ENCODE peak calls at places on chromosome 13, in eight cellular contexts. C is WTC11, O is lower lobe of right lung, E is AG08395, V is A673, T is mammary epithelial cell, X is left lobe of liver, Z is T1000. L is an unnamed sample.

GRCh38 chr13:103236213-103236612 is 170.0 kb upstream of the SLC10A2 start:
- DNase-seq in C (no peak), O (no peak), E (no peak), V (peak), T (peak), X (no peak), Z (no peak), L (no peak)

GRCh38 chr13:99267927-99268326 is 9.7 kb upstream of the GPR18 start:
- DNase-seq in C (no peak), O (no peak), E (no peak), V (no peak), T (no peak), X (no peak), Z (no peak), L (no peak)

GRCh38 chr13:44810067-44810840 is 179.0 kb downstream of the NUFIP1 start:
- DNase-seq in C (no peak), O (no peak), E (no peak), V (peak), T (no peak), X (no peak), Z (no peak), L (no peak)

GRCh38 chr13:59368652-59369051 is 795.1 kb downstream of the DIAPH3 start:
- DNase-seq in C (no peak), O (no peak), E (no peak), V (no peak), T (no peak), X (no peak), Z (no peak), L (no peak)

GRCh38 chr13:20217168-20217567 is 15.0 kb downstream of the GJB6 start:
- DNase-seq in C (no peak), O (no peak), E (no peak), V (no peak), T (no peak), X (no peak), Z (no peak), L (no peak)

GRCh38 chr13:90445179-90445578 is 902.3 kb upstream of the MIR17HG start:
- DNase-seq in C (no peak), O (no peak), E (peak), V (peak), T (peak), X (no peak), Z (peak), L (peak)

GRCh38 chr13:74574964-74575728 is 440.9 kb upstream of the KLF12 start:
- DNase-seq in C (no peak), O (no peak), E (peak), V (no peak), T (no peak), X (no peak), Z (no peak), L (no peak)

GRCh38 chr13:108597943-108598342 is 31.5 kb upstream of the MYO16 start:
- DNase-seq in C (no peak), O (no peak), E (no peak), V (no peak), T (peak), X (no peak), Z (no peak), L (no peak)

GRCh38 chr13:44007451-44007850 is 127.7 kb downstream of the LACC1 start:
- DNase-seq in C (no peak), O (no peak), E (no peak), V (no peak), T (no peak), X (no peak), Z (no peak), L (no peak)

GRCh38 chr13:73809561-73809960 is 324.6 kb downstream of the KLF12 start:
- DNase-seq in C (no peak), O (no peak), E (peak), V (peak), T (peak), X (no peak), Z (no peak), L (peak)

GRCh38 chr13:51814825-51815650 is 11.1 kb upstream of the DHRS12 start:
- DNase-seq in C (peak), O (no peak), E (peak), V (peak), T (peak), X (peak), Z (no peak), L (peak)

GRCh38 chr13:107211073-107211472 is 643.1 kb upstream of the ARGLU1 start:
- DNase-seq in C (peak), O (peak), E (peak), V (peak), T (peak), X (peak), Z (peak), L (peak)

GRCh38 chr13:100892981-100893380 is 218.4 kb upstream of the TMTC4 start:
- DNase-seq in C (no peak), O (no peak), E (no peak), V (no peak), T (no peak), X (no peak), Z (no peak), L (no peak)

GRCh38 chr13:40433577-40433976 is 232.9 kb downstream of the FOXO1 start:
- DNase-seq in C (no peak), O (no peak), E (no peak), V (no peak), T (no peak), X (no peak), Z (no peak), L (no peak)

GRCh38 chr13:98563071-98563470 is 13.8 kb downstream of the STK24 start:
- DNase-seq in C (no peak), O (no peak), E (no peak), V (no peak), T (no peak), X (no peak), Z (peak), L (no peak)

GRCh38 chr13:99029576-99029975 is 51.7 kb upstream of the DOCK9 start:
- DNase-seq in C (no peak), O (no peak), E (no peak), V (no peak), T (no peak), X (no peak), Z (no peak), L (no peak)

GRCh38 chr13:27353166-27353583 is 71.2 kb upstream of the GTF3A start:
- DNase-seq in C (no peak), O (no peak), E (peak), V (no peak), T (no peak), X (no peak), Z (no peak), L (no peak)

GRCh38 chr13:27269114-27269665 is 1.4 kb upstream of the RASL11A start:
- DNase-seq in C (no peak), O (no peak), E (no peak), V (no peak), T (no peak), X (no peak), Z (no peak), L (no peak)

GRCh38 chr13:53092931-53093330 is 64.3 kb downstream of the OLFM4 start:
- DNase-seq in C (no peak), O (no peak), E (no peak), V (no peak), T (no peak), X (no peak), Z (no peak), L (no peak)

GRCh38 chr13:33153421-33154381 is 131.9 kb downstream of the STARD13 start:
- DNase-seq in C (no peak), O (no peak), E (no peak), V (no peak), T (no peak), X (no peak), Z (no peak), L (no peak)

GRCh38 chr13:36346222-36347083 is at the start of gene SPART:
- DNase-seq in C (peak), O (peak), E (peak), V (peak), T (peak), X (peak), Z (peak), L (peak)

GRCh38 chr13:40406405-40407138 is 259.9 kb downstream of the FOXO1 start:
- DNase-seq in C (no peak), O (no peak), E (peak), V (no peak), T (peak), X (no peak), Z (no peak), L (peak)

GRCh38 chr13:22703601-22704209 is 477.1 kb upstream of the SGCG start:
- DNase-seq in C (no peak), O (no peak), E (no peak), V (no peak), T (peak), X (no peak), Z (no peak), L (peak)

GRCh38 chr13:41403983-41404382 is 53.4 kb upstream of the RGCC start:
- DNase-seq in C (no peak), O (no peak), E (no peak), V (no peak), T (no peak), X (no peak), Z (no peak), L (no peak)

GRCh38 chr13:51840141-51840540 is 4.8 kb downstream of the TMEM272 start:
- DNase-seq in C (no peak), O (no peak), E (no peak), V (no peak), T (no peak), X (no peak), Z (no peak), L (no peak)

GRCh38 chr13:111915104-111915551 is 151.8 kb upstream of the SOX1 start:
- DNase-seq in C (peak), O (no peak), E (no peak), V (no peak), T (no peak), X (peak), Z (no peak), L (no peak)